ENCODE peak calls at places on chromosomes 4 and X, in six cellular contexts. H is heart right ventricle, P is psoas muscle, J is tibial artery, D is HCT116, R is prostate gland. S is an unnamed sample.

GRCh38 chrX:133749370-133749769 is 236.0 kb downstream of the GPC3 start:
- DNase-seq in H (no peak), P (no peak), J (no peak), D (no peak), R (no peak), S (no peak)

GRCh38 chr4:67366341-67366861 is 178.9 kb downstream of the CENPC start:
- DNase-seq in H (no peak), P (no peak), J (no peak), D (no peak), R (no peak), S (no peak)

GRCh38 chrX:38006283-38006682 is at the start of gene SYTL5:
- DNase-seq in H (no peak), P (no peak), J (no peak), D (no peak), R (peak; percentile 45), S (no peak)

GRCh38 chr4:105666693-105667092 is 41.8 kb downstream of the INTS12 start:
- DNase-seq in H (no peak), P (no peak), J (no peak), D (no peak), R (no peak), S (no peak)

GRCh38 chrX:85590638-85591037 is 211.2 kb upstream of the POF1B start:
- DNase-seq in H (no peak), P (no peak), J (no peak), D (no peak), R (no peak), S (no peak)

GRCh38 chrX:127621780-127622179 is 430.4 kb downstream of the ACTRT1 start:
- DNase-seq in H (no peak), P (no peak), J (no peak), D (no peak), R (no peak), S (no peak)

GRCh38 chr4:100736651-100737450 is 219.0 kb upstream of the EMCN start:
- DNase-seq in H (no peak), P (no peak), J (no peak), D (peak; percentile 31), R (no peak), S (no peak)

GRCh38 chrX:83759872-83760271 is 101.1 kb upstream of the CYLC1 start:
- DNase-seq in H (no peak), P (no peak), J (no peak), D (no peak), R (no peak), S (no peak)

GRCh38 chrX:29435396-29435795 is 780.0 kb upstream of the MAGEB2 start:
- DNase-seq in H (no peak), P (no peak), J (no peak), D (no peak), R (no peak), S (no peak)

GRCh38 chr4:1205641-1206298 is 33.4 kb upstream of the SPON2 start:
- DNase-seq in H (peak; percentile 15), P (no peak), J (no peak), D (no peak), R (no peak), S (peak; percentile 11)

GRCh38 chrX:12240491-12240890 is 102.2 kb downstream of the FRMPD4 start:
- DNase-seq in H (no peak), P (no peak), J (no peak), D (no peak), R (no peak), S (no peak)

GRCh38 chr4:124206779-124207605 is 505.5 kb downstream of the ANKRD50 start:
- DNase-seq in H (no peak), P (no peak), J (no peak), D (no peak), R (no peak), S (peak; percentile 53)

GRCh38 chrX:3938587-3938986 is 225.1 kb upstream of the PRKX start:
- DNase-seq in H (no peak), P (no peak), J (no peak), D (no peak), R (no peak), S (no peak)

GRCh38 chr4:100935090-100935489 is 412.2 kb downstream of the PPP3CA start:
- DNase-seq in H (no peak), P (no peak), J (no peak), D (peak; percentile 38), R (no peak), S (no peak)

GRCh38 chr4:874071-874470 is 48.1 kb upstream of the CPLX1 start:
- DNase-seq in H (no peak), P (no peak), J (no peak), D (no peak), R (no peak), S (no peak)

GRCh38 chr4:115871596-115871995 is 758.2 kb upstream of the NDST4 start:
- DNase-seq in H (no peak), P (no peak), J (no peak), D (no peak), R (no peak), S (no peak)

GRCh38 chr4:168587326-168588125 is 90.7 kb downstream of the PALLD start:
- DNase-seq in H (peak; percentile 15), P (peak; percentile 63), J (peak; percentile 44), D (peak; percentile 89), R (peak; percentile 65), S (no peak)

GRCh38 chr4:106584590-106584989 is 216.0 kb upstream of the GIMD1 start:
- DNase-seq in H (no peak), P (no peak), J (no peak), D (no peak), R (no peak), S (no peak)

GRCh38 chr4:151199496-151200190 is 77.3 kb upstream of the PRSS48 start:
- DNase-seq in H (peak; percentile 23), P (no peak), J (no peak), D (no peak), R (no peak), S (no peak)

GRCh38 chrX:1451251-1451675 is 1.4 kb downstream of the ASMTL start:
- DNase-seq in H (no peak), P (no peak), J (no peak), D (no peak), R (no peak), S (no peak)

GRCh38 chr4:73208376-73208775 is 50.2 kb downstream of the ANKRD17 start:
- DNase-seq in H (no peak), P (no peak), J (no peak), D (no peak), R (no peak), S (no peak)

GRCh38 chrX:130091976-130092522 is 18.2 kb downstream of the ELF4 start:
- DNase-seq in H (peak; percentile 33), P (peak; percentile 62), J (peak; percentile 30), D (no peak), R (no peak), S (no peak)

GRCh38 chr4:6561173-6561516 is 13.8 kb upstream of the MAN2B2 start:
- DNase-seq in H (no peak), P (peak; percentile 13), J (no peak), D (no peak), R (no peak), S (no peak)

GRCh38 chr4:100493756-100494155 is 24.1 kb downstream of the EMCN start:
- DNase-seq in H (no peak), P (no peak), J (no peak), D (no peak), R (no peak), S (no peak)

GRCh38 chrX:69746051-69746450 is 130.1 kb downstream of the EDA start:
- DNase-seq in H (no peak), P (no peak), J (no peak), D (no peak), R (no peak), S (no peak)

GRCh38 chrX:22660756-22661155 is 339.0 kb upstream of the DDX53 start:
- DNase-seq in H (no peak), P (no peak), J (no peak), D (no peak), R (no peak), S (no peak)

GRCh38 chrX:47321386-47321785 is 49.0 kb upstream of the ZNF157 start:
- DNase-seq in H (peak; percentile 49), P (peak; percentile 66), J (peak; percentile 21), D (no peak), R (peak; percentile 4), S (peak; percentile 59)

GRCh38 chr4:48017108-48017527 is 546 bp downstream of the NIPAL1 start:
- DNase-seq in H (no peak), P (peak; percentile 55), J (no peak), D (peak; percentile 51), R (peak; percentile 35), S (peak; percentile 69)

GRCh38 chrX:15451913-15452312 is 41.2 kb downstream of the PIR start:
- DNase-seq in H (peak; percentile 17), P (peak; percentile 65), J (peak; percentile 24), D (no peak), R (peak; percentile 27), S (no peak)

GRCh38 chr4:7778524-7779193 is 161.0 kb downstream of the AFAP1 start:
- DNase-seq in H (no peak), P (no peak), J (no peak), D (no peak), R (no peak), S (no peak)
- H3K27ac ChIP-seq in H (peak overlapping the region; percentile 76), P (no peak overlapping the region), J (peak overlapping the region; percentile 26), D (no peak overlapping the region), R (peak overlapping the region; percentile 47), S (no peak overlapping the region)

GRCh38 chr4:8199594-8200301 is 658 bp downstream of the SH3TC1 start:
- DNase-seq in H (no peak), P (no peak), J (no peak), D (no peak), R (no peak), S (peak; percentile 59)

GRCh38 chr4:8197521-8197920 is 1.6 kb upstream of the SH3TC1 start:
- DNase-seq in H (no peak), P (no peak), J (no peak), D (no peak), R (no peak), S (no peak)

GRCh38 chr4:8198906-8199593 is at the start of gene SH3TC1:
- DNase-seq in H (peak; percentile 88), P (peak; percentile 90), J (peak; percentile 85), D (peak; percentile 46), R (peak; percentile 87), S (peak; percentile 97)

GRCh38 chr4:8200302-8200975 is 1.3 kb downstream of the SH3TC1 start:
- DNase-seq in H (peak; percentile 78), P (peak; percentile 81), J (peak; percentile 65), D (no peak), R (peak; percentile 59), S (peak; percentile 67)

GRCh38 chr4:8198206-8198905 is 734 bp upstream of the SH3TC1 start:
- DNase-seq in H (no peak), P (no peak), J (no peak), D (no peak), R (peak; percentile 51), S (peak; percentile 80)
- H3K4me1 ChIP-seq in H (peaks cover 43% of the 10 kb centered on the region), P (peaks cover 5% of the 10 kb centered on the region), J (no peaks in the 10 kb centered on the region), D (peaks cover 22% of the 10 kb centered on the region), R (peaks cover 26% of the 10 kb centered on the region), S (peaks cover 63% of the 10 kb centered on the region)

GRCh38 chr4:159191989-159192388 is 89.1 kb downstream of the RAPGEF2 start:
- DNase-seq in H (no peak), P (no peak), J (no peak), D (peak; percentile 51), R (no peak), S (no peak)
- H3K27ac ChIP-seq in H (no peak overlapping the region), P (no peak overlapping the region), J (no peak overlapping the region), D (no peak overlapping the region), R (no peak overlapping the region), S (no peak overlapping the region)

DNA sequence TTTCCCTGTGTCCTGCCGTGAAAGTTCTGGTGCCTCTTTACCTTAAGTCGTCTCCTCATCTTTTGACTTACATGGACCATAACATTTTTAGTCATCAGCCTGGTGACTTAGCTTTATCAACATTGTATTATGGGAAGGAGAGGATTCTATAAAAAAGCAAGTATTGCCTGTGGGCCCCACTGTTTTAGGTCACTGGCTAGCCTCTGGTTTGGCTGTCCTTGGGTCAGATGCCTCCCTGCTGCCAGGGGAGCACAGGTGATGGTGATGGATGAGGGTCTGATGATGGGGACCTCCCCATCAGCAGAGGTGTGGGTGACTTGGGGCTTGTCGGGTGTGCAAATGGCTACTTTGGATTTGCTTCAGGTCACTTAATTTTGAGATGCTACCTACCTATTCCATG is 51.8 kb downstream of the FAM193A start:
- DNase-seq in H (no peak), P (no peak), J (no peak), D (no peak), R (no peak), S (no peak)
- H3K4me1 ChIP-seq in H (peaks cover 67% of the 10 kb centered on the region), P (peaks cover 67% of the 10 kb centered on the region), J (no peaks in the 10 kb centered on the region), D (no peaks in the 10 kb centered on the region), R (peaks cover 2% of the 10 kb centered on the region), S (peaks cover 58% of the 10 kb centered on the region)